ENCODE peak calls at places on chromosome 7, in nine cellular contexts. S is endothelial cell of umbilical vein, N is HCT116, X is uterus, W is body of pancreas, T is H1, M is suprapubic skin, A is IMR-90, L is esophagus squamous epithelium. Q is an unnamed sample.

GRCh38 chr7:150845471-150845870 is 6.8 kb upstream of the AOC1 start:
- DNase-seq in S (no peak), N (no peak), X (no peak), W (no peak), T (no peak), M (no peak), A (no peak), L (no peak), Q (peak; percentile 70)

GRCh38 chr7:99005776-99006175 is 127.4 kb downstream of the TRRAP start:
- DNase-seq in S (no peak), N (no peak), X (no peak), W (no peak), T (no peak), M (peak; percentile 45), A (no peak), L (no peak), Q (no peak)

GRCh38 chr7:100190059-100190711 is 12.5 kb downstream of the STAG3 start:
- DNase-seq in S (no peak), N (peak; percentile 42), X (no peak), W (no peak), T (no peak), M (no peak), A (peak; percentile 62), L (no peak), Q (no peak)

GRCh38 chr7:5692112-5692844 is 89.2 kb downstream of the RNF216 start:
- DNase-seq in S (peak; percentile 84), N (no peak), X (peak; percentile 85), W (peak; percentile 61), T (no peak), M (peak; percentile 93), A (peak; percentile 98), L (no peak), Q (peak; percentile 96)

GRCh38 chr7:158286210-158286609 is 301.4 kb downstream of the PTPRN2 start:
- DNase-seq in S (no peak), N (no peak), X (no peak), W (no peak), T (no peak), M (no peak), A (no peak), L (no peak), Q (no peak)

GRCh38 chr7:141039366-141039765 is 24.6 kb upstream of the MRPS33 start:
- DNase-seq in S (no peak), N (no peak), X (no peak), W (no peak), T (no peak), M (no peak), A (peak; percentile 30), L (no peak), Q (no peak)

GRCh38 chr7:146956323-146956722 is 839.7 kb downstream of the CNTNAP2 start:
- DNase-seq in S (no peak), N (no peak), X (no peak), W (no peak), T (no peak), M (no peak), A (no peak), L (no peak), Q (no peak)

GRCh38 chr7:20574784-20575757 is 40.4 kb upstream of the ABCB5 start:
- DNase-seq in S (no peak), N (no peak), X (no peak), W (no peak), T (no peak), M (no peak), A (no peak), L (no peak), Q (no peak)

GRCh38 chr7:42338231-42339222 is 101.5 kb upstream of the GLI3 start:
- DNase-seq in S (no peak), N (no peak), X (no peak), W (no peak), T (no peak), M (no peak), A (peak; percentile 33), L (no peak), Q (no peak)

GRCh38 chr7:12770227-12770975 is 83.0 kb downstream of the ARL4A start:
- DNase-seq in S (peak; percentile 79), N (no peak), X (no peak), W (peak; percentile 54), T (no peak), M (no peak), A (no peak), L (no peak), Q (no peak)

GRCh38 chr7:44187636-44188416 is 1.4 kb downstream of the GCK start:
- DNase-seq in S (no peak), N (no peak), X (no peak), W (no peak), T (no peak), M (no peak), A (no peak), L (no peak), Q (no peak)

GRCh38 chr7:134836447-134836846 is 57.0 kb downstream of the CALD1 start:
- DNase-seq in S (no peak), N (no peak), X (peak; percentile 40), W (no peak), T (no peak), M (no peak), A (peak; percentile 75), L (no peak), Q (no peak)

GRCh38 chr7:132225216-132226030 is 350.8 kb downstream of the PLXNA4 start:
- DNase-seq in S (no peak), N (no peak), X (no peak), W (peak; percentile 38), T (no peak), M (no peak), A (no peak), L (no peak), Q (no peak)

GRCh38 chr7:69598487-69599148 is 343 bp downstream of the AUTS2 start:
- DNase-seq in S (no peak), N (no peak), X (no peak), W (no peak), T (no peak), M (peak; percentile 66), A (no peak), L (no peak), Q (peak; percentile 76)

GRCh38 chr7:2431260-2431867 is 28.0 kb downstream of the CHST12 start:
- DNase-seq in S (peak; percentile 9), N (no peak), X (no peak), W (peak; percentile 37), T (peak; percentile 85), M (no peak), A (no peak), L (no peak), Q (no peak)

GRCh38 chr7:91164948-91165845 is 99.0 kb upstream of the FZD1 start:
- DNase-seq in S (no peak), N (no peak), X (no peak), W (no peak), T (no peak), M (no peak), A (peak; percentile 88), L (no peak), Q (no peak)

GRCh38 chr7:142053988-142054387 is 57.5 kb upstream of the MGAM2 start:
- DNase-seq in S (no peak), N (no peak), X (no peak), W (no peak), T (no peak), M (no peak), A (no peak), L (no peak), Q (no peak)

GRCh38 chr7:36214608-36215016 is 61.6 kb downstream of the EEPD1 start:
- DNase-seq in S (no peak), N (no peak), X (no peak), W (no peak), T (no peak), M (no peak), A (peak; percentile 35), L (no peak), Q (peak; percentile 75)

GRCh38 chr7:55488804-55489340 is 83.4 kb downstream of the VOPP1 start:
- DNase-seq in S (no peak), N (no peak), X (no peak), W (no peak), T (no peak), M (no peak), A (no peak), L (no peak), Q (peak; percentile 46)

GRCh38 chr7:55489552-55489951 is 82.8 kb downstream of the VOPP1 start:
- DNase-seq in S (no peak), N (no peak), X (no peak), W (no peak), T (no peak), M (no peak), A (no peak), L (no peak), Q (no peak)

GRCh38 chr7:55490099-55490498 is 82.2 kb downstream of the VOPP1 start:
- DNase-seq in S (no peak), N (no peak), X (no peak), W (no peak), T (no peak), M (no peak), A (no peak), L (no peak), Q (no peak)

GRCh38 chr7:55486991-55487390 is 85.3 kb downstream of the VOPP1 start:
- DNase-seq in S (no peak), N (no peak), X (no peak), W (no peak), T (no peak), M (no peak), A (no peak), L (no peak), Q (no peak)

DNA sequence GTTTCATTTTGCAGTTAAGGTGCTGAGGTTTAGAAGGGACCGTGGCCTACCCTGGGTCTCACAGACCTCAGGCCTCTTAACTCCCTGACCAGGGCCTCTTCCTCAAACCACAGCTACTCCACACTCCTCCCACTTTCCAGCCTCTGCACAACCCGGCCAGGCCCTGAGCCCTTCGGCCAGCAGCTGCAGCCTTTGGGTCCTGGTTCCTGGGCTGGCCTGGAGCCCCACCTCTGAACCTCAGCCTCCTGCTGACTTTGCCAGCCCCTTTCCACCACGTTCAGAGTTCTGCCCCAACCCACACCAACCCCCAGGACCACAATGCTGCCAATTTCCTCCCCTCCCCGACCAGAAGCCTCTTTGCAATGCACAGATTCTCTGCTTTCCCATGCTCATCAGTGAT is 84.1 kb downstream of the VOPP1 start:
- DNase-seq in S (no peak), N (no peak), X (no peak), W (no peak), T (no peak), M (peak; percentile 29), A (no peak), L (no peak), Q (no peak)
- TF ChIP-seq POLR2A in S (no peak), N (no peak), X (no peak), W (no peak), T (no peak), M (no peak), A (no peak), L (no peak), Q (no peak)

GRCh38 chr7:116215550-116215949 is 5.2 kb downstream of the TES start:
- DNase-seq in S (no peak), N (no peak), X (no peak), W (no peak), T (no peak), M (no peak), A (no peak), L (no peak), Q (no peak)
- H3K4me1 ChIP-seq in S (peaks cover 72% of the 10 kb centered on the region), N (peaks cover 77% of the 10 kb centered on the region), X (no peaks in the 10 kb centered on the region), W (peaks cover 50% of the 10 kb centered on the region), T (peaks cover 1% of the 10 kb centered on the region), M (peaks cover 45% of the 10 kb centered on the region), A (peaks cover 4% of the 10 kb centered on the region), L (peaks cover 24% of the 10 kb centered on the region), Q (peaks cover 71% of the 10 kb centered on the region)

GRCh38 chr7:76340617-76341131 is 18.1 kb downstream of the YWHAG start:
- DNase-seq in S (peak; percentile 80), N (no peak), X (no peak), W (no peak), T (no peak), M (no peak), A (peak; percentile 92), L (no peak), Q (peak; percentile 46)
- H3K27me3 ChIP-seq in S (no peaks in the 10 kb centered on the region), N (no peaks in the 10 kb centered on the region), X (no peaks in the 10 kb centered on the region), W (no peaks in the 10 kb centered on the region), T (no peaks in the 10 kb centered on the region), M (no peaks in the 10 kb centered on the region), A (no peaks in the 10 kb centered on the region), L (no peaks in the 10 kb centered on the region), Q (no peaks in the 10 kb centered on the region)

GRCh38 chr7:50793115-50793946 is 10.6 kb upstream of the GRB10 start:
- DNase-seq in S (peak; percentile 50), N (no peak), X (peak; percentile 59), W (peak; percentile 84), T (peak; percentile 64), M (peak; percentile 76), A (peak; percentile 36), L (no peak), Q (peak; percentile 87)
- TF ChIP-seq POLR2A in S (peak; percentile 73), N (peak; percentile 36), X (no peak), W (peak; percentile 60), T (no peak), M (no peak), A (no peak), L (peak; percentile 4), Q (no peak)

Q was measured in sigmoid colon.